ENCODE peak calls at places on chromosomes 4 and X, in seven cellular contexts. One of them, this sample, is unnamed.

GRCh38 chr4:13865871-13866669 is 238.5 kb upstream of the BOD1L1 start:
- DNase-seq in T follicular helper cell: no peak
- DNase-seq in NCI-H524: peak
- DNase-seq in GM06990: no peak
- DNase-seq in stimulated activated CD8-positive, alpha-beta memory T cell treated with anti-CD3 and anti-CD28 coated beads, Interleukin-15, amount 100 ng/mL, for 4 hours: no peak
- DNase-seq in neural crest cell: no peak
- DNase-seq in AG08396: no peak
- DNase-seq in this sample: no peak

GRCh38 chrX:22378296-22378695 is 105.6 kb downstream of the CBLL2 start:
- DNase-seq in T follicular helper cell: no peak
- DNase-seq in NCI-H524: no peak
- DNase-seq in AG08396: no peak
- DNase-seq in stimulated activated CD8-positive, alpha-beta memory T cell treated with anti-CD3 and anti-CD28 coated beads, Interleukin-15, amount 100 ng/mL, for 4 hours: no peak
- DNase-seq in GM06990: no peak
- DNase-seq in neural crest cell: no peak
- DNase-seq in this sample: no peak

GRCh38 chrX:2594491-2594890 is 93.7 kb upstream of the DHRSX start:
- DNase-seq in AG08396: no peak
- DNase-seq in neural crest cell: no peak
- DNase-seq in GM06990: no peak
- DNase-seq in T follicular helper cell: no peak
- DNase-seq in NCI-H524: no peak
- DNase-seq in stimulated activated CD8-positive, alpha-beta memory T cell treated with anti-CD3 and anti-CD28 coated beads, Interleukin-15, amount 100 ng/mL, for 4 hours: no peak
- DNase-seq in this sample: no peak

GRCh38 chr4:136650541-136651277 is 881.6 kb downstream of the PCDH18 start:
- DNase-seq in NCI-H524: no peak
- DNase-seq in T follicular helper cell: no peak
- DNase-seq in neural crest cell: no peak
- DNase-seq in GM06990: no peak
- DNase-seq in AG08396: no peak
- DNase-seq in stimulated activated CD8-positive, alpha-beta memory T cell treated with anti-CD3 and anti-CD28 coated beads, Interleukin-15, amount 100 ng/mL, for 4 hours: no peak
- DNase-seq in this sample: no peak

GRCh38 chr4:123449780-123450179 is 53.2 kb downstream of the SPRY1 start:
- DNase-seq in GM06990: peak
- DNase-seq in neural crest cell: no peak
- DNase-seq in stimulated activated CD8-positive, alpha-beta memory T cell treated with anti-CD3 and anti-CD28 coated beads, Interleukin-15, amount 100 ng/mL, for 4 hours: no peak
- DNase-seq in NCI-H524: no peak
- DNase-seq in T follicular helper cell: no peak
- DNase-seq in AG08396: no peak
- DNase-seq in this sample: no peak

GRCh38 chr4:85318415-85318814 is 156.5 kb upstream of the ARHGAP24 start:
- DNase-seq in AG08396: no peak
- DNase-seq in stimulated activated CD8-positive, alpha-beta memory T cell treated with anti-CD3 and anti-CD28 coated beads, Interleukin-15, amount 100 ng/mL, for 4 hours: no peak
- DNase-seq in GM06990: no peak
- DNase-seq in T follicular helper cell: no peak
- DNase-seq in neural crest cell: no peak
- DNase-seq in NCI-H524: no peak
- DNase-seq in this sample: no peak

GRCh38 chr4:26284536-26284935 is 36.3 kb upstream of the RBPJ start:
- DNase-seq in AG08396: no peak
- DNase-seq in GM06990: no peak
- DNase-seq in neural crest cell: no peak
- DNase-seq in NCI-H524: no peak
- DNase-seq in T follicular helper cell: no peak
- DNase-seq in stimulated activated CD8-positive, alpha-beta memory T cell treated with anti-CD3 and anti-CD28 coated beads, Interleukin-15, amount 100 ng/mL, for 4 hours: no peak
- DNase-seq in this sample: no peak

GRCh38 chr4:150849016-150849415 is 166.1 kb downstream of the LRBA start:
- DNase-seq in AG08396: no peak
- DNase-seq in stimulated activated CD8-positive, alpha-beta memory T cell treated with anti-CD3 and anti-CD28 coated beads, Interleukin-15, amount 100 ng/mL, for 4 hours: no peak
- DNase-seq in NCI-H524: no peak
- DNase-seq in GM06990: no peak
- DNase-seq in neural crest cell: no peak
- DNase-seq in T follicular helper cell: no peak
- DNase-seq in this sample: no peak

GRCh38 chr4:123096038-123096437 is 173.6 kb upstream of the NUDT6 start:
- DNase-seq in GM06990: no peak
- DNase-seq in AG08396: no peak
- DNase-seq in neural crest cell: no peak
- DNase-seq in stimulated activated CD8-positive, alpha-beta memory T cell treated with anti-CD3 and anti-CD28 coated beads, Interleukin-15, amount 100 ng/mL, for 4 hours: no peak
- DNase-seq in NCI-H524: peak
- DNase-seq in T follicular helper cell: no peak
- DNase-seq in this sample: no peak

GRCh38 chr4:87073570-87074470 is 139.0 kb downstream of the AFF1 start:
- DNase-seq in stimulated activated CD8-positive, alpha-beta memory T cell treated with anti-CD3 and anti-CD28 coated beads, Interleukin-15, amount 100 ng/mL, for 4 hours: peak
- DNase-seq in NCI-H524: peak
- DNase-seq in AG08396: no peak
- DNase-seq in T follicular helper cell: peak
- DNase-seq in GM06990: peak
- DNase-seq in neural crest cell: no peak
- DNase-seq in this sample: no peak

GRCh38 chr4:126318376-126318775 is 1003.6 kb downstream of the FAT4 start:
- DNase-seq in neural crest cell: no peak
- DNase-seq in AG08396: no peak
- DNase-seq in stimulated activated CD8-positive, alpha-beta memory T cell treated with anti-CD3 and anti-CD28 coated beads, Interleukin-15, amount 100 ng/mL, for 4 hours: no peak
- DNase-seq in GM06990: no peak
- DNase-seq in T follicular helper cell: no peak
- DNase-seq in NCI-H524: peak
- DNase-seq in this sample: peak

GRCh38 chr4:117949621-117950020 is 84.7 kb upstream of the NDST3 start:
- DNase-seq in T follicular helper cell: no peak
- DNase-seq in AG08396: no peak
- DNase-seq in GM06990: no peak
- DNase-seq in stimulated activated CD8-positive, alpha-beta memory T cell treated with anti-CD3 and anti-CD28 coated beads, Interleukin-15, amount 100 ng/mL, for 4 hours: no peak
- DNase-seq in neural crest cell: no peak
- DNase-seq in NCI-H524: no peak
- DNase-seq in this sample: no peak

GRCh38 chr4:39908284-39908683 is 69.4 kb downstream of the PDS5A start:
- DNase-seq in stimulated activated CD8-positive, alpha-beta memory T cell treated with anti-CD3 and anti-CD28 coated beads, Interleukin-15, amount 100 ng/mL, for 4 hours: no peak
- DNase-seq in NCI-H524: no peak
- DNase-seq in neural crest cell: no peak
- DNase-seq in GM06990: no peak
- DNase-seq in AG08396: peak
- DNase-seq in T follicular helper cell: no peak
- DNase-seq in this sample: no peak

GRCh38 chr4:93670434-93670833 is 158.1 kb upstream of the ATOH1 start:
- DNase-seq in AG08396: no peak
- DNase-seq in NCI-H524: no peak
- DNase-seq in neural crest cell: no peak
- DNase-seq in GM06990: no peak
- DNase-seq in T follicular helper cell: no peak
- DNase-seq in stimulated activated CD8-positive, alpha-beta memory T cell treated with anti-CD3 and anti-CD28 coated beads, Interleukin-15, amount 100 ng/mL, for 4 hours: no peak
- DNase-seq in this sample: no peak

GRCh38 chr4:143701365-143701764 is 890 bp upstream of the FREM3 start:
- DNase-seq in AG08396: no peak
- DNase-seq in NCI-H524: no peak
- DNase-seq in neural crest cell: no peak
- DNase-seq in stimulated activated CD8-positive, alpha-beta memory T cell treated with anti-CD3 and anti-CD28 coated beads, Interleukin-15, amount 100 ng/mL, for 4 hours: no peak
- DNase-seq in GM06990: no peak
- DNase-seq in T follicular helper cell: no peak
- DNase-seq in this sample: no peak

GRCh38 chrX:48533165-48533564 is 6.3 kb upstream of the TBC1D25 start:
- DNase-seq in GM06990: no peak
- DNase-seq in NCI-H524: no peak
- DNase-seq in stimulated activated CD8-positive, alpha-beta memory T cell treated with anti-CD3 and anti-CD28 coated beads, Interleukin-15, amount 100 ng/mL, for 4 hours: no peak
- DNase-seq in T follicular helper cell: no peak
- DNase-seq in neural crest cell: no peak
- DNase-seq in AG08396: no peak
- DNase-seq in this sample: no peak

GRCh38 chr4:20019310-20020015 is 232.2 kb upstream of the SLIT2 start:
- DNase-seq in neural crest cell: no peak
- DNase-seq in NCI-H524: no peak
- DNase-seq in AG08396: no peak
- DNase-seq in stimulated activated CD8-positive, alpha-beta memory T cell treated with anti-CD3 and anti-CD28 coated beads, Interleukin-15, amount 100 ng/mL, for 4 hours: no peak
- DNase-seq in GM06990: no peak
- DNase-seq in T follicular helper cell: no peak
- DNase-seq in this sample: no peak

GRCh38 chr4:143254479-143255216 is 69.9 kb downstream of the USP38 start:
- DNase-seq in stimulated activated CD8-positive, alpha-beta memory T cell treated with anti-CD3 and anti-CD28 coated beads, Interleukin-15, amount 100 ng/mL, for 4 hours: no peak
- DNase-seq in NCI-H524: no peak
- DNase-seq in T follicular helper cell: no peak
- DNase-seq in AG08396: no peak
- DNase-seq in GM06990: no peak
- DNase-seq in neural crest cell: no peak
- DNase-seq in this sample: no peak

GRCh38 chr4:156581693-156582092 is 389.9 kb downstream of the PDGFC start:
- DNase-seq in NCI-H524: no peak
- DNase-seq in AG08396: no peak
- DNase-seq in T follicular helper cell: no peak
- DNase-seq in neural crest cell: no peak
- DNase-seq in GM06990: no peak
- DNase-seq in stimulated activated CD8-positive, alpha-beta memory T cell treated with anti-CD3 and anti-CD28 coated beads, Interleukin-15, amount 100 ng/mL, for 4 hours: no peak
- DNase-seq in this sample: no peak

GRCh38 chr4:97457253-97457652 is 686.0 kb downstream of the STPG2 start:
- DNase-seq in T follicular helper cell: no peak
- DNase-seq in neural crest cell: no peak
- DNase-seq in GM06990: no peak
- DNase-seq in AG08396: no peak
- DNase-seq in stimulated activated CD8-positive, alpha-beta memory T cell treated with anti-CD3 and anti-CD28 coated beads, Interleukin-15, amount 100 ng/mL, for 4 hours: no peak
- DNase-seq in NCI-H524: no peak
- DNase-seq in this sample: no peak

GRCh38 chr4:145083891-145084640 is 13.9 kb downstream of the ANAPC10 start:
- DNase-seq in neural crest cell: no peak
- DNase-seq in stimulated activated CD8-positive, alpha-beta memory T cell treated with anti-CD3 and anti-CD28 coated beads, Interleukin-15, amount 100 ng/mL, for 4 hours: no peak
- DNase-seq in T follicular helper cell: no peak
- DNase-seq in GM06990: no peak
- DNase-seq in NCI-H524: no peak
- DNase-seq in AG08396: no peak
- DNase-seq in this sample: no peak

GRCh38 chr4:13905543-13905942 is 278.0 kb upstream of the BOD1L1 start:
- DNase-seq in NCI-H524: no peak
- DNase-seq in T follicular helper cell: no peak
- DNase-seq in GM06990: no peak
- DNase-seq in AG08396: no peak
- DNase-seq in stimulated activated CD8-positive, alpha-beta memory T cell treated with anti-CD3 and anti-CD28 coated beads, Interleukin-15, amount 100 ng/mL, for 4 hours: no peak
- DNase-seq in neural crest cell: no peak
- DNase-seq in this sample: no peak

GRCh38 chrX:150531467-150531866 is 37.0 kb upstream of the MTM1 start:
- DNase-seq in NCI-H524: no peak
- DNase-seq in T follicular helper cell: no peak
- DNase-seq in stimulated activated CD8-positive, alpha-beta memory T cell treated with anti-CD3 and anti-CD28 coated beads, Interleukin-15, amount 100 ng/mL, for 4 hours: no peak
- DNase-seq in AG08396: no peak
- DNase-seq in GM06990: no peak
- DNase-seq in neural crest cell: no peak
- DNase-seq in this sample: no peak

GRCh38 chr4:91990726-91991125 is 313.0 kb upstream of the GRID2 start:
- DNase-seq in T follicular helper cell: no peak
- DNase-seq in AG08396: no peak
- DNase-seq in stimulated activated CD8-positive, alpha-beta memory T cell treated with anti-CD3 and anti-CD28 coated beads, Interleukin-15, amount 100 ng/mL, for 4 hours: no peak
- DNase-seq in neural crest cell: no peak
- DNase-seq in GM06990: no peak
- DNase-seq in NCI-H524: no peak
- DNase-seq in this sample: no peak